ENCODE peak calls at places on chromosome 17, in four cellular contexts. N is astrocyte, I is pancreas, Q is PC-9. Y is an unnamed sample.

GRCh38 chr17:40309031-40309937 is at the start of gene RARA:
- DNase-seq in N (no peak), Q (peak; percentile 54), I (peak; percentile 48), Y (no peak)

GRCh38 chr17:80664217-80664780 is 119.7 kb downstream of the RPTOR start:
- DNase-seq in Q (no peak), I (no peak), N (no peak), Y (no peak)

GRCh38 chr17:40472733-40473452 is 28.5 kb downstream of the TNS4 start:
- DNase-seq in Q (no peak), I (no peak), N (no peak), Y (no peak)

GRCh38 chr17:4162775-4163498 is 19.9 kb downstream of the CYB5D2 start:
- DNase-seq in N (no peak), Q (no peak), I (no peak), Y (no peak)

GRCh38 chr17:9028171-9028570 is 6.9 kb downstream of the NTN1 start:
- DNase-seq in I (no peak), N (no peak), Q (no peak), Y (no peak)

GRCh38 chr17:65395924-65396323 is 165.5 kb downstream of the AXIN2 start:
- DNase-seq in N (no peak), Q (no peak), I (no peak), Y (no peak)

GRCh38 chr17:77425791-77426641 is 285.2 kb downstream of the SEC14L1 start:
- DNase-seq in Q (no peak), I (no peak), N (peak; percentile 82), Y (peak; percentile 34)

GRCh38 chr17:41873559-41874292 is 8.5 kb upstream of the KLHL11 start:
- DNase-seq in N (no peak), Q (no peak), I (no peak), Y (no peak)

DNA sequence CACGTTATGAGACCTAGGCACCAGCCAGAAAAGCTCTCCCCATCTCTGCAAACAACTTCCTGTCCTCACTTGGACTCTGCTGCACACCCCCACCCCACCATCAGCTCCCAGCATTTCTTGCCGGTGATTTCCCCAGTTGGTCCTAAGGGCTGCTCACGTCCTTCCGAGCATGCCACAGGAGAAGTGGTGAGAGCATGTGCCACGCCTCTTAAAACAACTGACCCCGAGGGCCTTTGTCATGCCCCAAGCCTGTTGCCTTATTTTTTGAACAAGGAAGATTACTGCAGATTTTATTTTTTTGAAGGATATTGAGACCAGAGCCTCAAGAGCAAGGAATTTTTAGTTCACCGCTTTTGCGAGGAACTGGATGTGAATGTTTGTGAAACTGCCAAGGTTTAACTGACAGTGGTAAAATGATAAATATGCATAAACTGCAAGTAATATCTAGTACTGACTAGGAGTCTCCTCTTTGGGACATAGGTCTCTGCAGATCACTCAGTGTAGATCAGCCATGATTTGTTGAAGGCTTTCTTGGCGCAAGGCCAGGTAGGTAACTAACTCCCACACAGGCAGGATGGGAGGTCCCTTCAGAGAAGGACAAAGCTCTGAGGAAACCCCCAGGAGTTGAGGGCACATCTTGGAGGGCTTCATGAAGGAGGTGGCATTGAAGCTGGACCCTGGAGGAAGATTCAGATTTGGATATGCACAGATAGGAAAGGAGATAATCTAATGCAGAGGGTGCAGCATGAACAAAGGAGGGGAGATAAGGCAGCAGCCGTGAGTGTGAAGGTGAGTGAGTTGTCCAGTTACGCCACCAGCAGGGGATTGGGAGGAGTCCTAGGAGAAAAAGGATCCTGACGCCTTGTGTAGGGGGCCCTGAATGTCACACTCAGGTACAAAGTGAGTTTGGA is 44.7 kb downstream of the TMEM132E start:
- DNase-seq in I (no peak), Q (no peak), N (no peak), Y (no peak)
- TF ChIP-seq CTCF in I (no peak), Q (no peak), N (no peak), Y (no peak)

DNA sequence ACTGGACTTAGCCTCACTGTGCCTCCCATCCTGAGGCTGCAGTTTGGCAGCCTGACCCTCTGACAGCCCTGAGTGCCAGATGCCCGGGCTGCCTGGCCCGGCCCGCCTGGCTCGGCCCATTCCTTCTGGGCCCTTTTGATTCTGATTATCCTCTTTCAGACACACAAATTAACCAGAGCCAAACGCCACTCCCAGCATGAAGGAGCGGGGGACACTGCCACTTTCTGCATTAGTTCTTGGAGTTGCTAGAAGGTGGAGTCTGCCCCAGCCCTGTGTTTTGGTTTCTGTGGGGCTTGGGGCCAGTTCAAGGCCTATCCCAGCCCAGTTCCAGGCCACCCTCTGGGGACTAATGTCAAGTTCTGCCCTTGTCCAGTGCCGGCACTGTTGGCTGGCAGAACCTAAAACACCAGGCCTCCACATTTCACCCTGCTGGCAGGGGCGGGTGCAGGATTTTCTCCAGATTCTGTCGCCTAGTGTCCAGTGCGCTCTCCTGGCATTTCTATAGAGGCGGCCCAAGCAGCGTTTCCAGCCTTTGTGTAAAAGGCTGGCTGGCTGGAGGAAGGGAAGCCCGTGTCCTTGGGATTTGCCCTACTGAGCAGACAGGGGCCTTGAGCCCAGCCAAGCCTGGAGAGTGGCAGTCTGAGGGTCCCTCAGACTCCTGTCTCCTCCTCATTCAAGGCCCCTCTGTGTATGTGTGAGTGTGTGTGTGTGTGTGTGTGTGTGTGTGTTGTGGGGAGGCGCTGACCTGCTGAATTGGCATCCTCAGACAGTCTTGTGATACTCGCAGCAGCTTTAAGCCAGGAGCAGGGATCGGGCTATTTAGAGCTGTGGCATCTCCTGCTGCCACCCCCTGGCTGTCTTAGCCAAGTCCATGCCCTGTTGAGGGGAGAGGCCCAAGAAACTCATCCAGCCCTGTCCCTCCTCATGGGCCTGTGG is 21.4 kb downstream of the PLCD3 start:
- DNase-seq in N (peak; percentile 59), Q (no peak), I (no peak), Y (no peak)
- TF ChIP-seq CTCF in N (no peak), Q (no peak), I (no peak), Y (no peak)

DNA sequence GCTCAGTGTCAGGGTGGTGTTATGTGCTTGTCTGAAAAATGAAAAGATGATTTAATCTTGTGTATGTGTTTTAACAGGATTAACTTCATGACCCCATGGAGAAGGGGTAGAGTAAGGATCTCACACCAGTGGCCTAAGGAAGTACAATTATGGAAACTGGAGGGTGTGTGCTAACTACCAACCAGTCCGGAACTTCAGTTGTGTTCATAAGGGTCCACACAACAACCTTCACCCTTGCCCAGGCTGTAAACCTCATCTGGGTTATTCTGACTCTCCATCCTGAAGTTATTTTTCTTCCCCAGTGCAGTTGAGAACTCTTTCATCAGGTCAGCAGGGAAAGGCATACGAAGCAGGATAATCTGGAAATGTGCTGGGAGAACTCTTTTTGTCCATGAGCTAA is 158.9 kb downstream of the MAP2K6 start:
- DNase-seq in I (no peak), Q (no peak), N (no peak), Y (no peak)
- TF ChIP-seq CTCF in I (no peak), Q (no peak), N (no peak), Y (no peak)

DNA sequence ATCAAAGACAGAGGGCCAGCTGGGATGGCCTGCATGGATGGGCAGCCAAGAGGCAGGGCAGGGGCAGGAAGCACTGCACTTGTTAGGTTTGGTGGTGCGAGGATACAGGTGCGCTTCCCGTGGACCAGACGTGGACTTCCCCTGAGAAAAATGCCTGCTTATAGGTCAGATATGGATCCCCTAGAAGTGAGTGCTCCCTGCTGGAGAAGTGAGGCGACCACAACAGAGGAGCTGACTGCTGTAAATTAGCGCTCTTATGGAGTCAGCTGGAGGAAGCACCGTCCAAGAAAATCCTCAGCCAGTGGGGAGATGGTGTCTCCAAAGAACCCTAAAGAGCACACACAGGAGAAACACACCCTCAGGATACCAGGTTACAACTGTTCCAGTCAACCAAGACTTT is 27.7 kb upstream of the CCDC182 start:
- DNase-seq in N (no peak), Q (no peak), I (no peak), Y (no peak)
- TF ChIP-seq CTCF in N (no peak), Q (no peak), I (no peak), Y (no peak)

GRCh38 chr17:76280650-76281049 is 15.5 kb downstream of the UBALD2 start:
- DNase-seq in N (no peak), Q (no peak), I (no peak), Y (no peak)

GRCh38 chr17:76278268-76278908 is 13.2 kb downstream of the UBALD2 start:
- DNase-seq in N (no peak), Q (no peak), I (peak; percentile 20), Y (no peak)

GRCh38 chr17:76281573-76282371 is 16.6 kb downstream of the UBALD2 start:
- DNase-seq in N (no peak), Q (no peak), I (no peak), Y (no peak)

GRCh38 chr17:76278952-76279741 is 14.0 kb downstream of the UBALD2 start:
- DNase-seq in Q (peak; percentile 47), N (peak; percentile 19), I (peak; percentile 92), Y (peak; percentile 14)

GRCh38 chr17:76279742-76280287 is 14.7 kb downstream of the UBALD2 start:
- DNase-seq in I (peak; percentile 28), N (no peak), Q (no peak), Y (no peak)
- TF ChIP-seq CTCF in I (no peak), N (no peak), Q (peak; percentile 0), Y (no peak)

DNA sequence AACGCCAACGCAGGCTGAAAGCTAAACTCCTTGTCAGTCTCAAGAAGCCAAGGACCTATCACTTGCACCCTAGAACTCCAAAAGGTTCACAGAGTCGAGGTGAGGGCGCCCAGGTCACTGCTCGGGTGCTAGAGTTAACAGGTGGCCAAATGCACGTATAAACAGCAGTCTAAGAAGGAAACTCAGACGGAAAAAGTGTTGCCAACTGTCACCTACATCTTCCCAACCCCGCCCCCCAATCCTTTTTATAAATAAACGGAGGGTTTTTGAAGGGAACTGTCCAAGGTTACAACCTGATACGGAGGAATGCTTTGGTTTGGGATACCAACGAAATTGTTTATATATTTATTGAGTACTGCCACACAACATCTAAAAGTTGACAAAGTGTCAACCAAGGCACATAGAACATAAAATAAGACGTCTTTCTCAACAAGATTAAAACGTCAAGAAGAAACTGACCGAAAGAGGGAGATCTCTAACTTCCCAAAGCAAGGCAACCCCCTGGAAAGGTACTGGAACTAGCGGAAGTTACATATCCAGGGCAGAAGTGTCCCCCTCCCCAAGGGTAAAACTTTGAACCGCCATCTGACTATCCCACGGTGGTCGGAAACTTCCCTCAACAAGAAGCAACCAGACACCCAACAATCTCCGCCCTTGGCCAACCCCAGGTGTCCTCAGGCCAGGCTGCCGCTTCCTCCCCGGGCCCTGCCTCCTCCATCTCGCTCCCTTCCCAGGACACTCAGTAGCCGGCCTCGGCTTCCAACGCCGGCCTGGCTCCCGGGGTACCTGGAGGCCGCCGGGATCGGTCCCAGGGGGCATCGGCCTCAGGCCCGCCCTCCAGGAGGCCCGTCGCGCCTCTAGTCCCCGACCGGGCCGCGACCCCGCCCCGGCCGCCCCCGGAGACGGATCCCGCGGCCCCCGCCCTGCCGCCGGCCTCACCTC is 982 bp downstream of the SPAG9 start:
- DNase-seq in I (peak; percentile 54), N (peak; percentile 31), Q (peak; percentile 61), Y (no peak)
- TF ChIP-seq CTCF in I (no peak), N (no peak), Q (peak; percentile 64), Y (peak; percentile 5)

DNA sequence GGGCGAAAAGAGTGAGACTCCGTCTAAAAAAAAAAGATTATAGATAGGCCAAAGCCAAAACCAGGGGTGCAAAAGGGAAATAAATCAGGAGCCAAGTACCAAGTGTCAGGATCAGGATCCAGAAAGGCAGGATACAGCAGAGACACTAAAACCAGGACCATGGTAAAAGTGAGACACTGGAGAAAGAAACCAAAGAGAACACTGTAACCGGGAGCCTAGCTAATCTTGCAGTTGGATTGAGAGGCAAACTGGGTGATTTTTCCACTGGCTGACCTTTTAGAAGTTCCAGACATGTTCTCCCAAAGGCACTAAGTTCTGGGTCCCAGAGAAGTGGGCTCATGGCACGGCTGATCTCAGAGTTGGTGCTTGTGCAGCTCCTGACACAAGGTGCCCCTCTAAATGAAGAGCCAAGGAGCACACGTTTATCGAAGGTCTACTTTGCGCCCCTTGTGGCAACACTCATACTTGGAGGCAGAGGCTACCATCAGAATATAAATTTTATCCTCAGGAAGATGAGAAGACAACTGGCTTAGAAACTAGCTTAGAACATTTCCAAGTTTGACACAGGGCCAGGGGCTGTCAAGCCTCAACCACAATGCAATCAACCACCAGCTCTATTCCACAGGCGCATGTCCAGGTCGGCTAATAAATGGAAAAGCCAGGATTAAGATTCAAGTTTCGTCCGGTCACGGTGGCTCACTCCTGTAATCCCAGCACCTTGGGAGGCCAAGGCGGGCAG is 27.5 kb upstream of the HELZ start:
- DNase-seq in Q (no peak), N (no peak), I (no peak), Y (no peak)
- TF ChIP-seq CTCF in Q (peak; percentile 44), N (peak; percentile 45), I (no peak), Y (peak; percentile 25)

GRCh38 chr17:75504347-75505151 is 10.8 kb downstream of the CASKIN2 start:
- DNase-seq in I (peak; percentile 63), Q (no peak), N (no peak), Y (no peak)
- TF ChIP-seq CTCF in I (peak; percentile 36), Q (peak; percentile 77), N (peak; percentile 24), Y (peak; percentile 61)

Y was measured in AG04449.